ENCODE peak calls at places on chromosomes 2 and 18, in four cellular contexts. W is dermis blood vessel endothelial cell, S is frontal cortex, J is neuronal stem cell. K is an unnamed sample.

GRCh38 chr2:226742346-226742745 is 57.3 kb downstream of the IRS1 start:
- DNase-seq in W (no peak), S (no peak), J (no peak), K (no peak)

GRCh38 chr18:71799016-71799673 is 745.0 kb downstream of the CBLN2 start:
- DNase-seq in W (no peak), S (no peak), J (no peak), K (no peak)

GRCh38 chr2:176584333-176584732 is 315.1 kb downstream of the MTX2 start:
- DNase-seq in W (peak; percentile 33), S (no peak), J (no peak), K (no peak)

GRCh38 chr2:46230115-46230571 is 67.1 kb upstream of the EPAS1 start:
- DNase-seq in W (peak; percentile 35), S (no peak), J (no peak), K (no peak)

GRCh38 chr2:47307066-47307465 is 95.9 kb upstream of the MSH2 start:
- DNase-seq in W (no peak), S (no peak), J (no peak), K (no peak)

GRCh38 chr2:216905649-216906048 is 45.8 kb upstream of the TNP1 start:
- DNase-seq in W (no peak), S (no peak), J (no peak), K (no peak)

GRCh38 chr2:120105360-120105759 is 92.5 kb downstream of the EPB41L5 start:
- DNase-seq in W (no peak), S (no peak), J (no peak), K (no peak)

GRCh38 chr2:33033524-33034150 is 86.9 kb downstream of the LTBP1 start:
- DNase-seq in W (peak; percentile 59), S (peak; percentile 14), J (peak; percentile 29), K (peak; percentile 56)

GRCh38 chr18:45408218-45408617 is 207.1 kb upstream of the SLC14A2 start:
- DNase-seq in W (no peak), S (no peak), J (no peak), K (no peak)